ENCODE peak calls at places on chromosomes 3 and 15, in six cellular contexts. One of them, this sample, is unnamed.

GRCh38 chr3:106819445-106819844 is 557.8 kb upstream of the CCDC54 start:
- DNase-seq in RWPE1: no peak
- DNase-seq in neural progenitor cell: no peak
- DNase-seq in OCI-LY7: no peak
- DNase-seq in AG04449: no peak
- DNase-seq in heart left ventricle: no peak
- DNase-seq in this sample: no peak

GRCh38 chr3:147797095-147797494 is 387.9 kb downstream of the ZIC1 start:
- DNase-seq in RWPE1: no peak
- DNase-seq in neural progenitor cell: no peak
- DNase-seq in OCI-LY7: no peak
- DNase-seq in AG04449: no peak
- DNase-seq in heart left ventricle: no peak
- DNase-seq in this sample: no peak

GRCh38 chr3:177281292-177281942 is 84.1 kb upstream of the TBL1XR1 start:
- DNase-seq in RWPE1: no peak
- DNase-seq in neural progenitor cell: no peak
- DNase-seq in OCI-LY7: peak; percentile 82
- DNase-seq in AG04449: no peak
- DNase-seq in heart left ventricle: no peak
- DNase-seq in this sample: no peak

GRCh38 chr15:25860885-25861866 is 2.0 kb downstream of the ATP10A start:
- DNase-seq in RWPE1: no peak
- DNase-seq in neural progenitor cell: no peak
- DNase-seq in OCI-LY7: peak; percentile 47
- DNase-seq in AG04449: no peak
- DNase-seq in heart left ventricle: no peak
- DNase-seq in this sample: no peak

GRCh38 chr3:29612536-29612935 is 331.7 kb downstream of the RBMS3 start:
- DNase-seq in RWPE1: no peak
- DNase-seq in neural progenitor cell: no peak
- DNase-seq in OCI-LY7: no peak
- DNase-seq in AG04449: no peak
- DNase-seq in heart left ventricle: no peak
- DNase-seq in this sample: no peak

GRCh38 chr3:105351821-105352220 is 14.9 kb upstream of the ALCAM start:
- DNase-seq in RWPE1: peak; percentile 56
- DNase-seq in neural progenitor cell: no peak
- DNase-seq in OCI-LY7: no peak
- DNase-seq in AG04449: no peak
- DNase-seq in heart left ventricle: no peak
- DNase-seq in this sample: no peak

GRCh38 chr3:39752751-39753150 is 56.7 kb upstream of the MYRIP start:
- DNase-seq in RWPE1: no peak
- DNase-seq in neural progenitor cell: no peak
- DNase-seq in OCI-LY7: no peak
- DNase-seq in AG04449: no peak
- DNase-seq in heart left ventricle: no peak
- DNase-seq in this sample: no peak

GRCh38 chr15:45892182-45892581 is 257.4 kb downstream of the SQOR start:
- DNase-seq in RWPE1: peak; percentile 18
- DNase-seq in neural progenitor cell: no peak
- DNase-seq in OCI-LY7: no peak
- DNase-seq in AG04449: no peak
- DNase-seq in heart left ventricle: no peak
- DNase-seq in this sample: peak; percentile 37

GRCh38 chr3:3053974-3054373 is 56.2 kb downstream of the IL5RA start:
- DNase-seq in RWPE1: no peak
- DNase-seq in neural progenitor cell: no peak
- DNase-seq in OCI-LY7: no peak
- DNase-seq in AG04449: no peak
- DNase-seq in heart left ventricle: no peak
- DNase-seq in this sample: no peak

GRCh38 chr3:149489060-149489690 is 14.7 kb downstream of the TM4SF4 start:
- DNase-seq in RWPE1: no peak
- DNase-seq in neural progenitor cell: peak; percentile 61
- DNase-seq in OCI-LY7: peak; percentile 10
- DNase-seq in AG04449: no peak
- DNase-seq in heart left ventricle: no peak
- DNase-seq in this sample: no peak

GRCh38 chr3:46096781-46097180 is 69.5 kb upstream of the XCR1 start:
- DNase-seq in RWPE1: no peak
- DNase-seq in neural progenitor cell: no peak
- DNase-seq in OCI-LY7: no peak
- DNase-seq in AG04449: no peak
- DNase-seq in heart left ventricle: no peak
- DNase-seq in this sample: no peak

GRCh38 chr3:101414121-101414520 is 93.7 kb upstream of the IMPG2 start:
- DNase-seq in RWPE1: no peak
- DNase-seq in neural progenitor cell: no peak
- DNase-seq in OCI-LY7: no peak
- DNase-seq in AG04449: no peak
- DNase-seq in heart left ventricle: peak; percentile 25
- DNase-seq in this sample: no peak

GRCh38 chr15:61034793-61035710 is 194.1 kb downstream of the RORA start:
- DNase-seq in RWPE1: no peak
- DNase-seq in neural progenitor cell: no peak
- DNase-seq in OCI-LY7: no peak
- DNase-seq in AG04449: no peak
- DNase-seq in heart left ventricle: no peak
- DNase-seq in this sample: no peak

GRCh38 chr3:136350557-136350956 is 100.4 kb downstream of the PCCB start:
- DNase-seq in RWPE1: no peak
- DNase-seq in neural progenitor cell: no peak
- DNase-seq in OCI-LY7: no peak
- DNase-seq in AG04449: no peak
- DNase-seq in heart left ventricle: no peak
- DNase-seq in this sample: no peak

GRCh38 chr3:191557322-191557721 is 96.4 kb downstream of the PYDC2 start:
- DNase-seq in RWPE1: no peak
- DNase-seq in neural progenitor cell: no peak
- DNase-seq in OCI-LY7: no peak
- DNase-seq in AG04449: no peak
- DNase-seq in heart left ventricle: no peak
- DNase-seq in this sample: no peak

GRCh38 chr3:104349836-104350235 is 1016.9 kb upstream of the ALCAM start:
- DNase-seq in RWPE1: no peak
- DNase-seq in neural progenitor cell: no peak
- DNase-seq in OCI-LY7: no peak
- DNase-seq in AG04449: no peak
- DNase-seq in heart left ventricle: no peak
- DNase-seq in this sample: no peak

GRCh38 chr3:45176912-45177311 is 30.7 kb upstream of the CDCP1 start:
- DNase-seq in RWPE1: no peak
- DNase-seq in neural progenitor cell: no peak
- DNase-seq in OCI-LY7: no peak
- DNase-seq in AG04449: no peak
- DNase-seq in heart left ventricle: no peak
- DNase-seq in this sample: no peak

GRCh38 chr15:97992831-97993230 is 32.3 kb downstream of the ARRDC4 start:
- DNase-seq in RWPE1: no peak
- DNase-seq in neural progenitor cell: no peak
- DNase-seq in OCI-LY7: no peak
- DNase-seq in AG04449: no peak
- DNase-seq in heart left ventricle: no peak
- DNase-seq in this sample: no peak

DNA sequence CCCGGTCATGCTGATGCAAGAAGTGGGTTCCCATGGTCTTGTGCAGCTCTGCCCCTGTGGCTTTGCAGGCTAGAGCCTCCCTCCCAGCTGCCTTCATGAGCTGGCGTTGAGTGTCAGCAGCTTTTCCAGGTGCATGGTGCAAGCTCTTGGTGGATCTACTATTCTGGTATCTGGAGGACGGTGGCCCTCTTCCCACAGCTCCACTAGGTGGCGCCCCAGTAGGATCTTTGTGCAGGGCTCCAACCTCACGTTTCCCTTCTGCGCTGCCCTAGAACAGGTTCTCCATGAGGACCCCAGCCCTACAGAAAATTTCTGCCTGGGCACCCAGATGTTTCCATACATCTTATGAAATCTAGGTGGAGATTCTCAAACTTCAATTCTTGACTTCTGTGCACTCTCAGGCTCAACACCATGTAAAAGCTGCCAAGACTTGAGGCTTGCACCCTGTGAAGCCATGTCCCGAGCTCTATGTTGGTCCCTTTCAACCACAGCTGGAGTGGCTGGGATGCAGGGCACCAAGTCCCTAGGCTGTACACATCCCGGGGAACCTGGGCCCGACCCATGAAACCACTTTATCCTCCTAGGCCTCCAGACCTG is 238.4 kb upstream of the MDFIC2 start:
- DNase-seq in RWPE1: no peak
- DNase-seq in neural progenitor cell: peak; percentile 60
- DNase-seq in OCI-LY7: peak; percentile 57
- DNase-seq in AG04449: no peak
- DNase-seq in heart left ventricle: peak; percentile 55
- DNase-seq in this sample: no peak
- TF ChIP-seq CTCF in RWPE1: peak; percentile 56
- TF ChIP-seq CTCF in neural progenitor cell: peak; percentile 68
- TF ChIP-seq CTCF in OCI-LY7: peak; percentile 81
- TF ChIP-seq CTCF in AG04449: peak; percentile 84
- TF ChIP-seq CTCF in heart left ventricle: peak; percentile 67
- TF ChIP-seq CTCF in this sample: peak; percentile 85

GRCh38 chr15:57751177-57751800 is 44.8 kb downstream of the POLR2M start:
- DNase-seq in RWPE1: peak; percentile 47
- DNase-seq in neural progenitor cell: peak; percentile 63
- DNase-seq in OCI-LY7: peak; percentile 4
- DNase-seq in AG04449: no peak
- DNase-seq in heart left ventricle: no peak
- DNase-seq in this sample: no peak
- TF ChIP-seq CTCF in RWPE1: peak; percentile 65
- TF ChIP-seq CTCF in neural progenitor cell: peak; percentile 70
- TF ChIP-seq CTCF in OCI-LY7: peak; percentile 68
- TF ChIP-seq CTCF in AG04449: peak; percentile 66
- TF ChIP-seq CTCF in heart left ventricle: peak; percentile 18
- TF ChIP-seq CTCF in this sample: peak; percentile 84

DNA sequence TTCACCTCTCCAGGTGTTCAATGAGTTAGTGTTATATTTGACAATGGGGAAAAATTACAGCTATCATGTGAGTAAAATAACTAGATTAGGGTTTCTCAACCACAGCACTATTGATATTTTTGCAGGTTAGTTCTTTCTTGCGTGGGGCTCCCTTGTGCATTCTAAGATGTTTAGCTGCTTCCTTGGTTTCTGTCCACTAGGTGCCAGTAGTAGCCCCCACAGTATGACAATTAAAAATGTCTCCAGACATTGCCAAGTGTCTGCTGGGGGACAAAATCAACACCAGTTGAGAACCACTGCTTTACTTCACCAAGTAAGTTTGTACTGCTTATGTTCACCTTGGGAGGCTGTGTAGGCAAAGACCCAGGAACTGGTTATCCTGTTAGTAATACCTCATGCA is 618.7 kb downstream of the EDEM1 start:
- DNase-seq in RWPE1: no peak
- DNase-seq in neural progenitor cell: peak; percentile 41
- DNase-seq in OCI-LY7: peak; percentile 8
- DNase-seq in AG04449: no peak
- DNase-seq in heart left ventricle: no peak
- DNase-seq in this sample: no peak
- TF ChIP-seq CTCF in RWPE1: no peak
- TF ChIP-seq CTCF in neural progenitor cell: peak; percentile 65
- TF ChIP-seq CTCF in OCI-LY7: peak; percentile 69
- TF ChIP-seq CTCF in AG04449: no peak
- TF ChIP-seq CTCF in heart left ventricle: no peak
- TF ChIP-seq CTCF in this sample: peak; percentile 43

GRCh38 chr3:180684807-180685206 is 5.5 kb upstream of the CCDC39 start:
- DNase-seq in RWPE1: no peak
- DNase-seq in neural progenitor cell: peak; percentile 42
- DNase-seq in OCI-LY7: no peak
- DNase-seq in AG04449: no peak
- DNase-seq in heart left ventricle: no peak
- DNase-seq in this sample: no peak

GRCh38 chr3:180680097-180680430 is 775 bp upstream of the CCDC39 start:
- DNase-seq in RWPE1: peak; percentile 43
- DNase-seq in neural progenitor cell: peak; percentile 66
- DNase-seq in OCI-LY7: peak; percentile 18
- DNase-seq in AG04449: no peak
- DNase-seq in heart left ventricle: no peak
- DNase-seq in this sample: peak; percentile 20

GRCh38 chr3:180678231-180678630 is 1.1 kb downstream of the CCDC39 start:
- DNase-seq in RWPE1: no peak
- DNase-seq in neural progenitor cell: no peak
- DNase-seq in OCI-LY7: no peak
- DNase-seq in AG04449: no peak
- DNase-seq in heart left ventricle: no peak
- DNase-seq in this sample: no peak

GRCh38 chr3:180683816-180684215 is 4.5 kb upstream of the CCDC39 start:
- DNase-seq in RWPE1: no peak
- DNase-seq in neural progenitor cell: no peak
- DNase-seq in OCI-LY7: no peak
- DNase-seq in AG04449: no peak
- DNase-seq in heart left ventricle: no peak
- DNase-seq in this sample: no peak

DNA sequence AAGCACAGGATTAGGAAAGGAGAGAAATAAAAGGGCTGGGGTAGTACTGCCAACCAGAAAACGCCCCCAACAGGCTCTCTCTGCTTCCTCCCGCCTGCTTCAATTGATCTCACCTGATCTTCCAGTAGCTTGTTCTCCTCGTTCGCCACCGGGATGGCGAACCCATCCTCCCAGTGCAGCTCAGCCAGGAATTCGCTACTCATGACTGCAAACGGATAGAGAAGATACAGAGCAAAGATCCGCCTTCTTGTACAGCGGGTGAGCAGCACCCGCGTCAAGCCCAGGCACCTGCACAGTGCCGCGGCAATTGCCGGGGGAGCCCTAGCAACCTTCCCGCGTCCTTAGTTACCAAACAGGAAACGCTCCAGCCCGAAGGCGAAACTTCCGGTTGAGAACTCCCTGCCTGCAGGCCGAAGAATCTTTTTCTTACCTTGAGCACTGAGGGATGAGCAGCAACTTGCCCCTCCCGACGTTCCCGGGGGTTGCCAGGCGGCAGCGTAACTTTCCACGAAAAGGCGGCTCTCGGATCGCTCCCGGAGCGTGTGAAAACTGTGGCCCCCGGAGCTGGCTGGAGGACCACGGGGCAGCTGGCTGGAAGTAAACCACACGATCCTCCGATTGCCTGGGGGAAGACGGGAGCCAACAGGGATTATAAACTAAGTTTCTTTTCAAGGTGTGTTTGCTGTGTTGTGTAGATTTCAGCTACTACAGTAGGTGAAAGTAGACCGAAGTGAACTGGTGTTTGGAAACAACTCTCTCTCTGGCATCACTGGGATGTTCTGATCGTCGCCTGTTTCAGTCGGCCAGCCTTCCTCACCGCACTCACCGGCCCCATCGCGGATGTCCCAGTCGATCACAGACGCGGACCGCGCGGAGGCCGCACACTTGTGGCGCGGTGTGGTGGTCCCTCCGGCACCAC is at the start of gene CCDC39:
- DNase-seq in RWPE1: peak; percentile 71
- DNase-seq in neural progenitor cell: peak; percentile 93
- DNase-seq in OCI-LY7: peak; percentile 77
- DNase-seq in AG04449: no peak
- DNase-seq in heart left ventricle: peak; percentile 50
- DNase-seq in this sample: peak; percentile 25
- TF ChIP-seq CTCF in RWPE1: no peak
- TF ChIP-seq CTCF in neural progenitor cell: peak; percentile 23
- TF ChIP-seq CTCF in OCI-LY7: peak; percentile 38
- TF ChIP-seq CTCF in AG04449: no peak
- TF ChIP-seq CTCF in heart left ventricle: no peak
- TF ChIP-seq CTCF in this sample: no peak

GRCh38 chr15:39888809-39889208 is 31.3 kb downstream of the GPR176 start:
- DNase-seq in RWPE1: no peak
- DNase-seq in neural progenitor cell: no peak
- DNase-seq in OCI-LY7: no peak
- DNase-seq in AG04449: no peak
- DNase-seq in heart left ventricle: no peak
- DNase-seq in this sample: no peak
- TF ChIP-seq CTCF in RWPE1: no peak
- TF ChIP-seq CTCF in neural progenitor cell: no peak
- TF ChIP-seq CTCF in OCI-LY7: no peak
- TF ChIP-seq CTCF in AG04449: no peak
- TF ChIP-seq CTCF in heart left ventricle: no peak
- TF ChIP-seq CTCF in this sample: no peak